ENCODE peak calls at places on chromosomes 11 and 22, in six cellular contexts. H, D, G, V, I and O are unnamed samples.
A peak's percentile ranks its signal among the peaks of the same experiment; 100 is the strongest.

GRCh38 chr11:1573847-1574255 is 1.8 kb upstream of the DUSP8 start:
- ATAC-seq in H (peak; percentile 38), D (peak; percentile 85), G (peak; percentile 68), V (peak; percentile 43), I (peak; percentile 3), O (no peak)

GRCh38 chr22:31872209-31872608 is 72.1 kb upstream of the YWHAH start:
- ATAC-seq in H (peak; percentile 52), D (no peak), G (peak; percentile 69), V (peak; percentile 61), I (peak; percentile 95), O (no peak)

GRCh38 chr11:45901646-45902045 is 5.4 kb downstream of the FREY1 start:
- ATAC-seq in H (no peak), D (no peak), G (no peak), V (no peak), I (no peak), O (no peak)

GRCh38 chr11:111409915-111410314 is 30.8 kb upstream of the POU2AF1 start:
- ATAC-seq in H (peak; percentile 82), D (no peak), G (no peak), V (no peak), I (no peak), O (no peak)

GRCh38 chr22:50035131-50035881 is 22.7 kb upstream of the IL17REL start:
- ATAC-seq in H (peak; percentile 16), D (no peak), G (no peak), V (no peak), I (peak; percentile 35), O (no peak)

GRCh38 chr11:16095756-16096155 is 260.6 kb downstream of the SOX6 start:
- ATAC-seq in H (no peak), D (no peak), G (no peak), V (no peak), I (no peak), O (no peak)

GRCh38 chr11:67421421-67422031 is 6.0 kb downstream of the CARNS1 start:
- ATAC-seq in H (no peak), D (peak; percentile 41), G (no peak), V (peak; percentile 63), I (no peak), O (no peak)

GRCh38 chr11:102386376-102386775 is 39.4 kb downstream of the BIRC2 start:
- ATAC-seq in H (no peak), D (no peak), G (no peak), V (no peak), I (no peak), O (no peak)

GRCh38 chr22:24894220-24894975 is 52.1 kb downstream of the LHFPL7 start:
- ATAC-seq in H (no peak), D (peak; percentile 92), G (peak; percentile 92), V (peak; percentile 95), I (peak; percentile 68), O (peak; percentile 95)

GRCh38 chr11:3669742-3670183 is 1.4 kb downstream of the CHRNA10 start:
- ATAC-seq in H (peak; percentile 35), D (no peak), G (peak; percentile 20), V (no peak), I (peak; percentile 23), O (no peak)

GRCh38 chr11:68266936-68267880 is 4.6 kb downstream of the C11orf24 start:
- ATAC-seq in H (no peak), D (no peak), G (no peak), V (no peak), I (peak; percentile 42), O (no peak)

GRCh38 chr11:100205926-100206325 is 481.2 kb upstream of the ARHGAP42 start:
- ATAC-seq in H (no peak), D (no peak), G (no peak), V (no peak), I (no peak), O (no peak)

GRCh38 chr11:85590848-85591483 is 36.2 kb downstream of the DLG2 start:
- ATAC-seq in H (peak; percentile 63), D (no peak), G (peak; percentile 61), V (peak; percentile 87), I (peak; percentile 60), O (no peak)

GRCh38 chr11:114226283-114226859 is 69.8 kb upstream of the NNMT start:
- ATAC-seq in H (no peak), D (no peak), G (no peak), V (no peak), I (peak; percentile 38), O (no peak)

GRCh38 chr11:67416416-67417335 is 1.2 kb downstream of the CARNS1 start:
- ATAC-seq in H (no peak), D (no peak), G (no peak), V (no peak), I (no peak), O (no peak)

GRCh38 chr11:119728651-119729580 is at the start of gene NECTIN1:
- ATAC-seq in H (peak; percentile 86), D (peak; percentile 92), G (peak; percentile 89), V (peak; percentile 83), I (peak; percentile 99), O (peak; percentile 92)

GRCh38 chr11:1656061-1656441 is 26.5 kb downstream of the KRTAP5-5 start:
- ATAC-seq in H (no peak), D (no peak), G (no peak), V (no peak), I (no peak), O (no peak)

GRCh38 chr11:8810331-8811301 is 100.4 kb upstream of the AKIP1 start:
- ATAC-seq in H (peak; percentile 47), D (peak; percentile 85), G (peak; percentile 80), V (no peak), I (peak; percentile 59), O (peak; percentile 84)

GRCh38 chr11:32069361-32070058 is 21.4 kb upstream of the RCN1 start:
- ATAC-seq in H (peak; percentile 87), D (no peak), G (no peak), V (no peak), I (no peak), O (no peak)

GRCh38 chr11:4190098-4190497 is 95.5 kb downstream of the RRM1 start:
- ATAC-seq in H (no peak), D (no peak), G (no peak), V (no peak), I (no peak), O (no peak)

GRCh38 chr11:57662893-57663292 is 5.0 kb upstream of the ZDHHC5 start:
- ATAC-seq in H (no peak), D (no peak), G (no peak), V (no peak), I (no peak), O (no peak)

GRCh38 chr11:57663975-57664374 is 3.9 kb upstream of the ZDHHC5 start:
- ATAC-seq in H (no peak), D (no peak), G (no peak), V (no peak), I (no peak), O (no peak)

GRCh38 chr11:57668467-57668890 is 565 bp downstream of the ZDHHC5 start:
- ATAC-seq in H (peak; percentile 8), D (no peak), G (peak; percentile 38), V (no peak), I (peak; percentile 38), O (no peak)

GRCh38 chr11:57667715-57668466 is at the start of gene ZDHHC5:
- ATAC-seq in H (peak; percentile 91), D (peak; percentile 99), G (peak; percentile 92), V (peak; percentile 90), I (peak; percentile 94), O (peak; percentile 94)

GRCh38 chr11:57667065-57667714 is 724 bp upstream of the ZDHHC5 start:
- ATAC-seq in H (peak; percentile 80), D (peak; percentile 97), G (peak; percentile 77), V (peak; percentile 73), I (peak; percentile 80), O (peak; percentile 91)
- TF ChIP-seq POLR2A in H (peak; percentile 38), D (no peak), G (no peak), V (no peak), I (peak; percentile 79), O (no peak)

GRCh38 chr11:91798240-91798639 is 426.4 kb upstream of the FAT3 start:
- ATAC-seq in H (no peak), D (no peak), G (no peak), V (no peak), I (no peak), O (no peak)
- TF ChIP-seq POLR2AphosphoS5 in H (no peak), D (no peak), G (no peak), V (no peak), I (no peak), O (no peak)

DNA sequence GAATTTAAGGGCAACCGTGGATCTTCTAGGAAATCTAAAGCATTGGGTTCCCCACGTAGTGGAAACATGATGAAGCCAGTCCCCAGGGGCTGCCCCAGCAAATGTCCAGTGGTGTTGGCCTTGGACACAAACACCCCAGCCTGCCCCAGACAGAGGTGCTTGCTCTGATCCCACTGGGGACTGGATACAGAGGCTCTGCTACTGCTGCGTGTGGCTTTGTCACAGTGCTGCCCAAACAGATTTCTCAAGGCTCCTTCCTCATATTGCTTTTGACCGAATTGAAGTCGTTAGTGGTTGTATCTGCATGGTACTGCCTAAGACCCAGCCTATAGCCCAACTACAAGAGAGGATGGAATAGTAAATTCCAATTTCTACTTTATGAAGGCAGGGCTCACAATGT is 40.1 kb upstream of the CD44 start:
- ATAC-seq in H (no peak), D (no peak), G (no peak), V (peak; percentile 40), I (no peak), O (no peak)
- H3K4me1 ChIP-seq in H (no peaks in the 10 kb centered on the region), D (peaks cover 8% of the 10 kb centered on the region), G (peaks cover 8% of the 10 kb centered on the region), V (peaks cover 18% of the 10 kb centered on the region), I (no peaks in the 10 kb centered on the region), O (peaks cover 4% of the 10 kb centered on the region)

DNA sequence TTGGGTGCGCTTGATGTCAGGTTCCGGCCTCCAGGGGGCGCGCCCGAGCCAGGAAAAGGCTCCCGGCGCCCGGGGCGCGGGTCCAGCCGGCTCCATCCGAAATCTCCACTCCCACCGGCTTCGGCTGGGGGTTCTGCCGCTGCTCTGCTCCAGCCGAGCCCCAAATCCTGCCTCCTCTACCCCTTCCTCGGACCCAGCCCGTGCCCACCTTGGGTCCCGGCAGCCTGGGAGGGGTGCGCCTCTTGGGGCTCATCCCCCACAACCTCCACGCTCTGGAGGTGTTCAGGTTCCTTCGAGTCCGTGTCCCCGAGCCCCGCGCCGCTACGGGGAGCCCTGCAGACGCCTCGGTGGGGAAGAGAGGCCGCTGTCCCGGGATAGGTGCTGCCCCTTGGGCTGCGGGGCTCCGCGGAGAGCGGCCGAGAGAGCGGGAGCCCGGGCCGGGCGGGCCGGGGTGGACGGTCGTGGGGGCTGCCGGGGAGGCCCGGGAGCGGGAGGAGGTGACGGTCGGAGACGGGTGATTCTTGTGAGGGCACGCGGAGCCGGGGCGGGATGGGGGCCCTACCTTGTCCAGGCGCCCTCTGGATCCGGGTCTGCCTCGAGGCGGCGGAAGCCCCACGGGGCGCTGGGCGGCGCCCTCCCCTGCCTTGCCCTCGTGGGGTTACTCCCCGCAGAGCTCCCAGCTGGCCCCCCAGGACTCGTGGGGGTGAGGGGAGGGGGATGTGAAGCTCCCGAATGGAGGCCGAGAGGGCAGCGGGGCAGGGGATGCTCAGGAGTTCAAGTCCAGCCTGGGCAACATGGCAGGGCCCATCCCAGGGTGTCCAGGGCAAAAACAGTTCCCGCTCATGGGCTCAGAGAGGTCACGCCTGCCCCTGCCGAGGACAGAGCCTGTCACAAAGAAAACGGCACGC is 13.2 kb upstream of the CYB5R3 start:
- ATAC-seq in H (peak; percentile 74), D (peak; percentile 87), G (peak; percentile 90), V (peak; percentile 90), I (peak; percentile 96), O (peak; percentile 91)
- TF ChIP-seq POLR2A in H (peak; percentile 58), D (no peak), G (peak; percentile 44), V (peak; percentile 14), I (peak; percentile 52), O (no peak)